ENCODE peak calls at places on chromosomes 12 and 14, in four cellular contexts. W is SK-N-DZ, N is endothelial cell of umbilical vein, T is HCEC 1CT. Q is an unnamed sample.

GRCh38 chr14:102777711-102778615 is 714 bp downstream of the TRAF3 start:
- DNase-seq in T (peak), W (no peak), N (no peak), Q (peak)

GRCh38 chr12:11773889-11774677 is 124.6 kb downstream of the ETV6 start:
- DNase-seq in T (no peak), W (no peak), N (no peak), Q (no peak)

GRCh38 chr14:89276424-89276975 is 140.5 kb downstream of the FOXN3 start:
- DNase-seq in N (no peak), T (no peak), W (no peak), Q (no peak)

GRCh38 chr12:122871851-122872785 is 23.8 kb downstream of the VPS37B start:
- DNase-seq in W (no peak), N (peak), T (peak), Q (peak)

GRCh38 chr12:63668028-63668799 is at the start of gene DPY19L2:
- DNase-seq in T (peak), W (peak), N (peak), Q (peak)

GRCh38 chr14:49691031-49691430 is 1.9 kb upstream of the KLHDC1 start:
- DNase-seq in N (no peak), W (no peak), T (no peak), Q (no peak)

GRCh38 chr12:2409656-2410265 is 357.0 kb downstream of the CACNA1C start:
- DNase-seq in N (no peak), T (no peak), W (no peak), Q (no peak)

GRCh38 chr14:105853907-105854599 is 327.7 kb downstream of the TMEM121 start:
- DNase-seq in N (no peak), T (no peak), W (no peak), Q (no peak)

GRCh38 chr12:126663304-126664094 is 1598.3 kb downstream of the AACS start:
- DNase-seq in W (peak), N (no peak), T (no peak), Q (peak)

GRCh38 chr12:27463826-27464554 is 17.5 kb downstream of the SMCO2 start:
- DNase-seq in T (peak), N (no peak), W (no peak), Q (no peak)